ENCODE peak calls at places on chromosomes 2 and 18, in five cellular contexts. B, D, H, R and I are unnamed samples.

GRCh38 chr2:224284134-224284946 is 117.6 kb downstream of the FAM124B start:
- DNase-seq in H (peak), B (no peak), R (no peak), D (peak), I (peak)

GRCh38 chr18:77071061-77071460 is 61.5 kb downstream of the MBP start:
- DNase-seq in R (no peak), H (no peak), D (no peak), B (no peak), I (no peak)

GRCh38 chr2:119511989-119512388 is 12.3 kb downstream of the SCTR start:
- DNase-seq in B (no peak), R (no peak), H (no peak), D (no peak), I (no peak)

GRCh38 chr2:20781656-20782265 is 41.1 kb downstream of the LDAH start:
- DNase-seq in B (no peak), H (no peak), R (no peak), D (peak), I (no peak)

GRCh38 chr2:158189526-158189925 is 87.8 kb downstream of the UPP2 start:
- DNase-seq in H (no peak), D (peak), B (no peak), R (no peak), I (no peak)

GRCh38 chr18:6009751-6010150 is 114.4 kb upstream of the TMEM200C start:
- DNase-seq in D (no peak), R (no peak), B (no peak), H (no peak), I (no peak)

GRCh38 chr18:38241736-38242135 is 676.1 kb upstream of the CELF4 start:
- DNase-seq in H (no peak), D (no peak), B (no peak), R (no peak), I (no peak)

GRCh38 chr2:154013514-154013913 is 141.8 kb downstream of the GALNT13 start:
- DNase-seq in B (no peak), D (no peak), R (no peak), H (no peak), I (no peak)

GRCh38 chr2:106156305-106157288 is 37.5 kb downstream of the UXS1 start:
- DNase-seq in R (no peak), B (no peak), D (no peak), H (no peak), I (no peak)

GRCh38 chr2:99140056-99140859 is 1.2 kb upstream of the C2orf15 start:
- DNase-seq in H (no peak), D (no peak), B (no peak), R (no peak), I (no peak)

GRCh38 chr2:38581193-38582147 is 21.3 kb downstream of the HNRNPLL start:
- DNase-seq in D (peak), B (no peak), R (peak), H (peak), I (peak)

GRCh38 chr18:54388203-54389142 is 30.8 kb downstream of the C18orf54 start:
- DNase-seq in D (peak), R (peak), B (no peak), H (no peak), I (peak)

GRCh38 chr18:52636536-52636935 is 296.5 kb downstream of the DCC start:
- DNase-seq in H (no peak), D (peak), R (no peak), B (no peak), I (no peak)

GRCh38 chr18:48621240-48621639 is 82.4 kb downstream of the CTIF start:
- DNase-seq in B (no peak), D (no peak), H (no peak), R (no peak), I (no peak)

GRCh38 chr18:78716581-78716980 is 263.0 kb upstream of the SALL3 start:
- DNase-seq in B (no peak), D (no peak), R (no peak), H (no peak), I (no peak)

GRCh38 chr2:225756198-225756597 is 356.7 kb downstream of the NYAP2 start:
- DNase-seq in H (no peak), D (no peak), B (no peak), R (no peak), I (no peak)

DNA sequence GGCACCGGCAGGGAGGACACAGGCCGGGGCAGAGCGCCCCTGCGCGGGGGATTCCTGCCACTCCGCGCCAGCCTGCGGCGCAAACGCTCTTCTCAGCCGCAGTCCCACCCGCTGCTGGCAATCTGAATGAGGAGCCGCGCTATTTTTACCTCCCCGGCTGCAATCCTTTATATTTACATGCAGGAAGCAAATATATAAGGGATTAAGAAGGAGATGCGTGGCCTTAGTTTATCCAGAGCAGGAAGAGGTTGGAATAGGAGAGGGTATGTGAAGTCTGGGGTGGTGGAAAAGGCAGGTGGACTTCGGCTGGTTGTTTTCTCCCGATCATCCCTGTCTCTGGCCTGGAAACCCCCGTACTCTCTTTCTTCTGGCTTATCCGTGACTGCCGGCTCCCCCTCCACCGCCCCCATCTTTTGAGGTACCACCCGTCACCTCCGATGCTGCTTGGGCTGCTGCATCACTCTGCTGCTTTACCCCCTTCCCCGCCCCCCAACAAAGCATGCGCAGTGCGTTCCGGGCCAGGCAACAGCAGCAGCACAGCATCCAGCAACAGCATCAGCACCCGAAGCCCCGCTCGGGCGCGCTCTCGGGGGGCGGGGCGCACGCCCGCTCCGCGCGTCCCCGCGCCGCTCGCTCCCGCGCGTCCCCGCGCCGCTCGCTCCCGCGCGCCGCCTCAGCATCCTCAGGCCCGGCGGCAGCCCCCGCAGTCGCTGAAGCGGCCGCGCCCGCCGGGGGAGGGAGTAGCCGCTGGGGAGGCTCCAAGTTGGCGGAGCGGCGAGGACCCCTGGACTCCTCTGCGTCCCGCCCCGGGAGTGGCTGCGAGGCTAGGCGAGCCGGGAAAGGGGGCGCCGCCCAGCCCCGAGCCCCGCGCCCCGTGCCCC is at the start of gene ADAM23:
- DNase-seq in H (peak), D (peak), R (no peak), B (peak), I (peak)
- TF ChIP-seq CTCF in H (peak), D (no peak), R (no peak), B (peak), I (no peak)

DNA sequence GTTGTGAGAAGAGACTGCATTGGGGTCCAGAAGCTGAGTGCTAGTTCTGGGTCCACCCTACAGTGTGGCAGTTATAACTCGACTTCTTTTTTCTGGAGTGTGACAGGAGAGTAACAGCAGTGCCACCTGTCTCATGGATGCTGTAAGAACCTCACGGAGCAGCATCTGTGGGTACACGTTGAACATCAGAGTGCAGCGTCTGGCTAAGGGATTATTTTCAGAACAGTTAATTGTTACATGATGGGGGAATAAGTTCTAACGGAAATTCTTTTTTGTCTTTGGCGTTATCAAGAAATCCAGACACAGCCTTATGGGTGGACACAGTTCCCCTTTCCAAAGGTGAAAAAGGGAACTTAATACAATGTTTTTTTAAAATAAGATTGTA is 28.3 kb upstream of the TOGARAM2 start:
- DNase-seq in B (no peak), R (no peak), D (no peak), H (no peak), I (no peak)
- TF ChIP-seq CTCF in B (peak), R (no peak), D (peak), H (no peak), I (no peak)

DNA sequence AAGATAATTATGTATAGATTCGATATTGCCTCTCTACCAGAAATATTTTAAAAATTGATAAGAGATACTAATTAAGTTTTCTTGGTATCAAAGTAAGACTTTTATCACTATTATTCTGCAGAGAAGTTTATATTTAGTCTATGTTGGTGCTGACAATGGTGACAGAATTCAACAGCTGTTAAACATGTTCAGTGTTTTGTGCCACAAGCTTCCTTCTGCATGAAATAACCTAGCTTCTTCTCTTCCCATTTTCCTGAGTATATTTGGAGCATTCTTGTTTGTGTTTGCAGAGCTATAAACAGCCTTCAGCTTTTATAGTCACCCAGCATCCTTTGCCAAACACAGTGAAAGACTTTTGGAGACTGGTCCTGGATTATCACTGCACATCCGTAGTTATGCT is 229.2 kb upstream of the RAB12 start:
- DNase-seq in R (no peak), D (no peak), B (no peak), H (no peak), I (no peak)
- TF ChIP-seq CTCF in R (no peak), D (no peak), B (no peak), H (no peak), I (no peak)

GRCh38 chr2:204261776-204262175 is 283.5 kb upstream of the PARD3B start:
- DNase-seq in D (no peak), R (no peak), H (no peak), B (no peak), I (no peak)

GRCh38 chr2:204264068-204264693 is 281.1 kb upstream of the PARD3B start:
- DNase-seq in H (no peak), R (no peak), D (no peak), B (no peak), I (no peak)

GRCh38 chr2:204258900-204259299 is 286.4 kb upstream of the PARD3B start:
- DNase-seq in R (no peak), D (no peak), B (no peak), H (no peak), I (no peak)

GRCh38 chr2:204260906-204261305 is 284.4 kb upstream of the PARD3B start:
- DNase-seq in B (no peak), D (no peak), H (no peak), R (no peak), I (no peak)

GRCh38 chr2:204260162-204260877 is 285.0 kb upstream of the PARD3B start:
- DNase-seq in H (peak), R (no peak), D (peak), B (peak), I (peak)
- TF ChIP-seq CTCF in H (peak), R (peak), D (peak), B (peak), I (peak)

DNA sequence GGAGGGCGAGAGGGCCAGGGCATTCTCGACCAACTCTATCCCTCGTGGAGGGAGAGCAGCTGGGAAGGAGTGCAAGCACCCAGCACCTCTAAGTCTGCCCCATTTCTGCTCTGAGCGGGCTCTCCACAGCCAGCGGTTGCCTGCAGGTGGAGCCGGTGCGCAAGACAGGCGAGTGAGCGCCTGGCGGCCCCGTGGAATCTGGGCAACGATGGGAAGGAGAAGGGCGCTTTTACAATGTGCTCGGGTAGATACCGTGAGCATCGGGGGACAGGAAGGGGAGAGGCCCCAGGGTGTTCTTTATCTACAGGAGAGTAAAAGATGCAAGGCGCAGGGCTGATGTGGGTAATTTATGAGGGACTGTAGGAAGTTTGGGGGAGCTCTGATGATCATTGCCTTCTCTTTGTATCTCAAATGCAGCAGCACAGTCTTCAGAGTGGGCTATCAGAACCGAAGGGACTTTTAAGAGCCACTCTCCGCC is 867 bp upstream of the TTL start:
- DNase-seq in R (peak), D (peak), B (peak), H (peak), I (peak)
- TF ChIP-seq CTCF in R (peak), D (peak), B (peak), H (peak), I (peak)

DNA sequence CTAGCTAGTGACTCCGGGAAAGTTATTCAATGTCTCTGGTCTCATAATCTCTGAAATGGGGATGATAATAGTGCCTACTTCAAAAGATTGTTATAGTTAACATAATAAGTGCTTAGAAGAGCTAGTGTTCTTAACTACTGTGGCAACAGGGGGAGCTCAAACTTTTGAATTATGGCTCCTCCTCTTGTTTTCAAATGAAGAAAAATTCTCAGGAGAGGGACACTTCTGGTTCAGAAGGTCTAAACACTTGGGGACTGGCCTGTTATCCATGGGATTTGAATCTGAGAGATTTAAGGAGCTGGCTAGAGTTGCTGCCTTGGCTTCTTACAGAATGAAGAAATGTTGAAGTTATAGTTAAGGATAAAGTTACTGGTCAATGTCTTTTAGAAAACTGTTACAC is 92.2 kb upstream of the ITGB6 start:
- DNase-seq in B (no peak), R (no peak), H (no peak), D (no peak), I (no peak)
- TF ChIP-seq CTCF in B (peak), R (no peak), H (no peak), D (no peak), I (no peak)

DNA sequence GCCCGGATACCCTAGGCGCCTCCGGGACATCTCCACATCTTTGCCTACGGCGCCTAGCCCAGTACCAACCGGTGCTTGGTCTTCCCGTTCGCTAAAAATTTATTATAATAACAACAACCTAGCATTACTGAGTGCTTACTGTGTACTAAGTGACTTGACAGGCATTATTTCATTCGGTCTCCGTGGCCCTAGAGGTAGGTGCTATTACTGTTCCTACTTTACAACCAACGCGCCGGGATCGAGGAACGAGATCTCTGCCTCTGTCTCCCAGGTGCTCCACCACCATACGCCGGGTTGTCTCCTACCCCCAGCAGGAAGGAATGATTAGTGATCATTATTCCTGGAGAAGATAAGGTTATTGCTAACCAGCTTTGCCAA is 657 bp upstream of the BIN1 start:
- DNase-seq in H (no peak), B (no peak), R (no peak), D (no peak), I (no peak)
- TF ChIP-seq CTCF in H (no peak), B (no peak), R (no peak), D (no peak), I (no peak)